ENCODE peak calls at places on chromosomes 2 and 18, in ten cellular contexts. L, M, P, I, O, V, Q, B, F and R are unnamed samples.

GRCh38 chr2:127560929-127561275 is 25.4 kb downstream of the MYO7B start:
- DNase-seq in M (no peak), P (no peak), I (no peak), O (no peak), Q (no peak), F (no peak), V (no peak), L (no peak), B (no peak), R (peak; percentile 82)

GRCh38 chr2:207251573-207252192 is 85.9 kb upstream of the KLF7 start:
- DNase-seq in V (no peak), L (peak; percentile 29), O (no peak), I (no peak), Q (no peak), P (no peak), F (no peak), M (peak; percentile 58), B (no peak), R (peak; percentile 18)

GRCh38 chr2:64288321-64288931 is 144.2 kb upstream of the PELI1 start:
- DNase-seq in V (no peak), Q (no peak), P (no peak), F (no peak), L (peak; percentile 69), O (peak; percentile 23), I (peak; percentile 53), M (peak; percentile 72), B (no peak), R (peak; percentile 89)

GRCh38 chr2:66574701-66575624 is 140.0 kb downstream of the MEIS1 start:
- DNase-seq in L (peak; percentile 82), Q (peak; percentile 94), F (no peak), B (peak; percentile 77), O (peak; percentile 66), P (peak; percentile 87), I (peak; percentile 96), V (no peak), M (peak; percentile 88), R (peak; percentile 90)

GRCh38 chr2:17646096-17646554 is 105.6 kb downstream of the VSNL1 start:
- DNase-seq in V (peak; percentile 44), P (peak; percentile 82), B (peak; percentile 85), Q (peak; percentile 58), I (peak; percentile 80), F (peak; percentile 45), O (peak; percentile 84), L (peak; percentile 66), M (peak; percentile 78), R (peak; percentile 86)

GRCh38 chr2:191508738-191509137 is 169.2 kb upstream of the NABP1 start:
- DNase-seq in F (no peak), B (no peak), L (no peak), V (no peak), I (no peak), Q (no peak), P (no peak), O (no peak), M (no peak), R (no peak)

GRCh38 chr18:76621184-76621583 is 126.1 kb upstream of the ZNF516 start:
- DNase-seq in I (peak; percentile 23), L (peak; percentile 18), V (no peak), P (peak; percentile 43), O (no peak), Q (peak; percentile 28), F (no peak), B (no peak), M (peak; percentile 34), R (peak; percentile 66)

GRCh38 chr2:29014811-29015414 is 33.8 kb downstream of the TOGARAM2 start:
- DNase-seq in I (no peak), L (peak; percentile 80), O (peak; percentile 34), V (no peak), M (peak; percentile 85), P (no peak), F (no peak), Q (no peak), B (peak; percentile 72), R (peak; percentile 23)

GRCh38 chr2:119485336-119486110 is 38.8 kb downstream of the SCTR start:
- DNase-seq in V (no peak), P (peak; percentile 6), B (no peak), O (no peak), Q (no peak), M (no peak), F (no peak), L (no peak), I (no peak), R (peak; percentile 10)

GRCh38 chr2:157190151-157190550 is 67.4 kb upstream of the GALNT5 start:
- DNase-seq in Q (peak; percentile 16), I (no peak), L (peak; percentile 89), M (peak; percentile 91), V (no peak), P (no peak), O (peak; percentile 58), F (no peak), B (peak; percentile 27), R (peak; percentile 76)

GRCh38 chr2:109063326-109063670 is 65.7 kb upstream of the SH3RF3 start:
- DNase-seq in Q (no peak), P (no peak), L (no peak), B (peak; percentile 21), V (no peak), M (no peak), F (no peak), I (peak; percentile 33), O (no peak), R (no peak)

GRCh38 chr2:224778474-224778877 is 62.3 kb upstream of the CCDC195 start:
- DNase-seq in F (peak; percentile 39), B (peak; percentile 77), O (peak; percentile 53), I (peak; percentile 46), P (peak; percentile 47), Q (peak; percentile 26), L (peak; percentile 29), M (peak; percentile 47), V (peak; percentile 46), R (peak; percentile 59)

GRCh38 chr2:177887722-177888121 is 184.9 kb downstream of the PDE11A start:
- DNase-seq in I (no peak), V (no peak), P (no peak), F (no peak), M (no peak), B (no peak), O (no peak), L (no peak), Q (no peak), R (no peak)

GRCh38 chr2:110216199-110216598 is 3.9 kb upstream of the MTLN start:
- DNase-seq in I (no peak), B (no peak), M (no peak), Q (no peak), P (no peak), F (no peak), V (no peak), L (no peak), O (no peak), R (no peak)
- H3K4me2 ChIP-seq in I (no peak overlapping the region), B (no peak overlapping the region), M (no peak overlapping the region), Q (no peak overlapping the region), P (no peak overlapping the region), F (no peak overlapping the region), V (no peak overlapping the region), L (no peak overlapping the region), O (no peak overlapping the region), R (no peak overlapping the region)

GRCh38 chr2:6342273-6342920 is 523.3 kb downstream of the CMPK2 start:
- DNase-seq in V (no peak), M (no peak), O (no peak), L (no peak), B (no peak), F (no peak), Q (no peak), P (no peak), I (no peak), R (no peak)
- H3K4me1 ChIP-seq in V (no peaks in the 10 kb centered on the region), M (no peaks in the 10 kb centered on the region), O (no peaks in the 10 kb centered on the region), L (no peaks in the 10 kb centered on the region), B (no peaks in the 10 kb centered on the region), F (peaks cover 23% of the 10 kb centered on the region), Q (peaks cover 5% of the 10 kb centered on the region), P (peaks cover 7% of the 10 kb centered on the region), I (no peaks in the 10 kb centered on the region), R (no peaks in the 10 kb centered on the region)

GRCh38 chr2:11967946-11968465 is 221.6 kb downstream of the LPIN1 start:
- DNase-seq in P (peak; percentile 19), L (peak; percentile 82), M (peak; percentile 86), I (no peak), F (no peak), Q (peak; percentile 5), B (no peak), O (peak; percentile 87), V (no peak), R (peak; percentile 47)
- TF ChIP-seq EZH2 in P (no peak), L (no peak), M (no peak), I (no peak), F (no peak), Q (no peak), B (no peak), O (no peak), V (no peak), R (no peak)

GRCh38 chr2:237616373-237617304 is 10.7 kb upstream of the LRRFIP1 start:
- DNase-seq in V (no peak), L (peak; percentile 76), I (no peak), O (peak; percentile 12), P (no peak), B (peak; percentile 28), F (no peak), Q (no peak), M (peak; percentile 83), R (peak; percentile 87)
- H3K4me2 ChIP-seq in V (no peak overlapping the region), L (peak overlapping the region; percentile 62), I (no peak overlapping the region), O (no peak overlapping the region), P (no peak overlapping the region), B (no peak overlapping the region), F (no peak overlapping the region), Q (peak overlapping the region; percentile 23), M (peak overlapping the region; percentile 36), R (peak overlapping the region; percentile 54)

DNA sequence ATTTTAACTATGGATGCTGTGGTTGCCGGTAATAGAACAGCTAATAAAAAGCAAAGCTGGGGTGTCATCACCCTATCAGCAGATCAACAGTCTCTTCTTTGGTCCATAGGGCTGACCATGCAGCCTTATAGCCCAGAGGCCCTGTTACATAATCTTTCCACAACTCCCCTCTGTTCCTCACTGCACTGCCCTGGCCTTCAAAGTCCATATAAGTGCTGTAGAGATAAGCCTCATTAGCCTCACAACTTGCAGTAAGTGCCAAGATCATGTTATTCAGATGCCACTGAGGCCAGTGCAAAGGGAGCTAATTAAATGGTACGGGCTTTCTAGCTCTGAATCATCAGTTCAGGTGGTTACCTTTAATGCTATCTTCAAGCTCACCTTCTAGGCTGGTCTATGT is 89.7 kb upstream of the CXCR4 start:
- DNase-seq in V (no peak), L (no peak), Q (no peak), P (no peak), O (no peak), B (no peak), F (no peak), M (no peak), I (no peak), R (no peak)
- H3K4me1 ChIP-seq in V (no peaks in the 10 kb centered on the region), L (no peaks in the 10 kb centered on the region), Q (no peaks in the 10 kb centered on the region), P (peaks cover 8% of the 10 kb centered on the region), O (no peaks in the 10 kb centered on the region), B (no peaks in the 10 kb centered on the region), F (peaks cover 21% of the 10 kb centered on the region), M (no peaks in the 10 kb centered on the region), I (no peaks in the 10 kb centered on the region), R (no peaks in the 10 kb centered on the region)

GRCh38 chr18:22171263-22171838 is 2.0 kb downstream of the GATA6 start:
- DNase-seq in V (no peak), B (no peak), Q (peak; percentile 42), L (no peak), O (no peak), P (no peak), M (no peak), I (no peak), F (no peak), R (peak; percentile 39)
- TF ChIP-seq EZH2 in V (no peak), B (no peak), Q (peak; percentile 82), L (peak; percentile 41), O (no peak), P (no peak), M (no peak), I (peak; percentile 91), F (no peak), R (no peak)